ENCODE peak calls at places on chromosome 6, in four cellular contexts. N, H, K and T are unnamed samples.

GRCh38 chr6:133341607-133342158 is 100.5 kb downstream of the EYA4 start:
- DNase-seq in N (peak; percentile 87), H (peak; percentile 11), K (no peak), T (no peak)

GRCh38 chr6:73710470-73710869 is 14.5 kb downstream of the CD109 start:
- DNase-seq in N (peak; percentile 71), H (peak; percentile 65), K (peak; percentile 93), T (peak; percentile 53)

GRCh38 chr6:21767891-21768659 is 174.5 kb downstream of the SOX4 start:
- DNase-seq in N (peak; percentile 87), H (peak; percentile 58), K (peak; percentile 59), T (no peak)

GRCh38 chr6:85690071-85690470 is 47.4 kb upstream of the SYNCRIP start:
- DNase-seq in N (no peak), H (no peak), K (no peak), T (no peak)

GRCh38 chr6:1738682-1739081 is 129.0 kb downstream of the FOXC1 start:
- DNase-seq in N (peak; percentile 3), H (no peak), K (no peak), T (no peak)

GRCh38 chr6:100801036-100801435 is 80.1 kb downstream of the ASCC3 start:
- DNase-seq in N (no peak), H (no peak), K (no peak), T (no peak)

GRCh38 chr6:55778704-55779103 is 96.7 kb downstream of the BMP5 start:
- DNase-seq in N (no peak), H (no peak), K (no peak), T (no peak)

GRCh38 chr6:160464744-160465143 is 116.6 kb downstream of the SLC22A3 start:
- DNase-seq in N (no peak), H (no peak), K (no peak), T (no peak)

GRCh38 chr6:112308476-112308875 is 38.7 kb upstream of the RFPL4B start:
- DNase-seq in N (no peak), H (no peak), K (no peak), T (no peak)

GRCh38 chr6:16754864-16755263 is 6.4 kb downstream of the ATXN1 start:
- DNase-seq in N (no peak), H (no peak), K (no peak), T (no peak)

GRCh38 chr6:18141805-18142590 is 12.9 kb downstream of the TPMT start:
- DNase-seq in N (no peak), H (no peak), K (no peak), T (no peak)

GRCh38 chr6:163620670-163621330 is 206.3 kb downstream of the QKI start:
- DNase-seq in N (no peak), H (no peak), K (no peak), T (no peak)

GRCh38 chr6:2730353-2730752 is 20.4 kb downstream of the MYLK4 start:
- DNase-seq in N (no peak), H (no peak), K (no peak), T (no peak)

GRCh38 chr6:33727932-33728331 is 16.4 kb upstream of the UQCC2 start:
- DNase-seq in N (no peak), H (no peak), K (no peak), T (no peak)

GRCh38 chr6:57040011-57040410 is 6.5 kb upstream of the KIAA1586 start:
- DNase-seq in N (no peak), H (no peak), K (no peak), T (no peak)

GRCh38 chr6:157263881-157264397 is 59.4 kb downstream of the TMEM242 start:
- DNase-seq in N (no peak), H (no peak), K (no peak), T (no peak)

GRCh38 chr6:149015877-149016525 is 269.2 kb downstream of the UST start:
- DNase-seq in N (no peak), H (no peak), K (no peak), T (no peak)

GRCh38 chr6:19805146-19805515 is 32.0 kb upstream of the ID4 start:
- DNase-seq in N (peak; percentile 35), H (no peak), K (no peak), T (no peak)

GRCh38 chr6:722608-723007 is 29.7 kb upstream of the EXOC2 start:
- DNase-seq in N (peak; percentile 31), H (peak; percentile 80), K (no peak), T (no peak)

GRCh38 chr6:167974644-167975344 is 22.7 kb upstream of the KIF25 start:
- DNase-seq in N (peak; percentile 60), H (no peak), K (no peak), T (no peak)

GRCh38 chr6:105645166-105645565 is 242.3 kb upstream of the PREP start:
- DNase-seq in N (no peak), H (no peak), K (no peak), T (no peak)

GRCh38 chr6:105644073-105644489 is 241.2 kb upstream of the PREP start:
- DNase-seq in N (no peak), H (no peak), K (no peak), T (no peak)

GRCh38 chr6:105645958-105646357 is 243.1 kb upstream of the PREP start:
- DNase-seq in N (no peak), H (no peak), K (no peak), T (no peak)

GRCh38 chr6:105648276-105648675 is 245.4 kb upstream of the PREP start:
- DNase-seq in N (no peak), H (no peak), K (no peak), T (no peak)

DNA sequence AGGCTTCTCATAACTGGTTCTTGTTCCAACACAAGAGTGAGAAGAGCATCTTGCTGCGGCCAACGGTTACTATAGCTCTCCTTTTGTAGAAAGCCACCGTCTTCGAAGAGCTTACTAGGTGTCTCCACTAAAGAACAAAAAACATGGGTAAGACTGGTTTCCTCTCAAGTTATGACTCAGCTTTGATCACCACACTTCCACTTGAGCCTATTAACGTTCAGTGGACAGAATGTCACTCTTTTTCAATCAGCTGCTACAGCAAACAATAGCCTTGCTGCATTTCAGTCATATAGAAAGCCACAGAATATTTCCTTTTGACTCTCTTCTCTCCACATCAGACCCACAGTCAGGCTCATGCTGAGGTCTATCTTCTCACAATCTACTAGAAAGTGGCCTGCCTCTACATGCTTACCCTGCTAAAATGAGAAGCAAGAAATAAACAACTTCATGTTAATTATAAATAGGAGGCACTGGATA is 243.5 kb upstream of the PREP start:
- DNase-seq in N (peak; percentile 41), H (no peak), K (peak; percentile 68), T (no peak)
- TF ChIP-seq CTCF in N (no peak), H (no peak), K (no peak), T (no peak)

DNA sequence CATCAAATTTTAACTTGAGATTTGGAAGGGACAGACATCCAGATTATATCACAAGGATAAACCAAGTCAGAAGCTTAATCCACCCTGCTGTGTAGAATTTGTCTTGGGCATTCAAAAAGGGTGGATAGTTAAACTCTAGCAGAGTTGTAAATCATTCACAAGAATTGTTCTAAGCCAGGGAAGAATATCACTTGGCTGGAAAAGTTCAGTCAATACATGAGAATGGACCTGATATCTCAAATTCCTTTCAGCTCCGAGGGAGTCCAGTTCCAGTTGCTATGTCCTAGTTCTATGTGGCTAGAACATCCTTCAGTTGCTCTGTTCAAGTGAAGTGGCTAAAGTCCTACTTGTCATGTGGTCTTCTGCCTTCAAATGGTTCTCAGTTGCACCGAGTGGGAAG is 351.8 kb upstream of the JARID2 start:
- DNase-seq in N (no peak), H (no peak), K (no peak), T (peak; percentile 6)
- H3K4me3 ChIP-seq in N (no peak overlapping the region), H (no peak overlapping the region), K (no peak overlapping the region), T (no peak overlapping the region)

DNA sequence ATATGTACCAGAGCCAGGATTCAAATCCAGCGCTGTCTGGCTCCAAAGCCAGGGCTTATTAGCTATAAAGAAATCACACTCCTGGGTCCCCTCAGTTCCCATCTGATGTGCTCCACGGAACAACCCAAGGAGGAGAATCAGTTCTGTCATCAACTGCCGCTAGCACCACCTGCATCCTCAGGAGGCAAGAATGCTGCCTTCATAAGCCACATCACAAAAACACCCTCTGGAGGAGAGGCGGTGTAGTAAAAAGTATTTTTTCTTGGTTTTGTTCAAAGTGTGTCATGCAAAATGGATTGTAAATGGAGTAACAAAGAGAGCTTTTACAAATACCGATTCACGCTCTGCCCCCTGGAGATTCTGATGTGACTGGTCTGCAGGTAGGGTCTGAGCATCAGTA is 57.1 kb downstream of the TNFRSF21 start:
- DNase-seq in N (no peak), H (no peak), K (no peak), T (no peak)
- TF ChIP-seq CTCF in N (no peak), H (no peak), K (no peak), T (no peak)

GRCh38 chr6:121504227-121504626 is 68.8 kb downstream of the GJA1 start:
- DNase-seq in N (peak; percentile 96), H (no peak), K (peak; percentile 80), T (peak; percentile 90)

GRCh38 chr6:121503633-121504032 is 68.2 kb downstream of the GJA1 start:
- DNase-seq in N (peak; percentile 61), H (no peak), K (no peak), T (no peak)

GRCh38 chr6:121505284-121505683 is 69.8 kb downstream of the GJA1 start:
- DNase-seq in N (no peak), H (no peak), K (no peak), T (no peak)

GRCh38 chr6:121510568-121511177 is 75.2 kb downstream of the GJA1 start:
- DNase-seq in N (peak; percentile 68), H (no peak), K (peak; percentile 60), T (no peak)

DNA sequence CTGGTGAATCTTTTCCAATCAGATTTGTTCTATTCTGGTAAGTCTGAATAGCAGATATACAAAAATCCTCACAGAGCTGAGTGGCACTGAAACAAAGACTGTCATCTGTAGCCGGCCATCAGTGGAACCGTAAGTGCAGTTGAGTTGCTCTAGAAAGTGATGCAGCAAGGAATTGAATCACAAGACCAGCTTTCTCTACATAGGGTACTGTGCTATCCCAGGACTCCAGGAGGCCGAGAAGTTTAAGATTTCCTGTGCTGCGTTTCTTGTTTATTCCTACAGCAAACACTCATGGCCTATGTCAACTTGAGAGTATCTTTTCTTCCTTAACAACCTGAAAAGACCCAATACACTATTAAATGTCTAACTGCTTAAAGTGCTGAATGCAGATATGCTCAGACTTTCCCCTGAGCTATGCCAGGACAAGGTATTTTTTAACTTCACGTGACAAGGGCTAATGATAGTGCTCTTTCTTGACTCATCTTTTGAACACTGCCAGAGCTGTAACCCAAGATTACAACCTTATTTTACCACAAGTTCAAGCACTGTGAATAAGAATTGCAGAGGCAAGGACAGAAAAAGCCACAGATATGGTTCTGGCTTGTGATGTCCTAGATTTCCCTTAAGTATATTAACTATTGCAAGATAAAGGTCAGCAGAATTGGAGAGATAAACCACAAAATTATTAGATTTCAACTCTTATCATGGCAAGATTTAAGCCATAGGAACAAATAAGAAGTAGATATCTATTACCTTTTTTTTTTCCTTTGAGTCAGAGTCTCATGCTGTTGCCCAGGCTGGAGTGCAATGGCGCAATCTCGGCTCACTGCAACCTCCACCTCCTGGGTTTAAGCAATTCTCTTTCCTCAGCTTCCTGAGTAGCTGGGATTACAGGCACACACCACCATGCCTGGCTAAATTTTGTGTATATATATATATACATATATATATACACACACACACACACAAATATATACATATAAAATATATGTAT is 71.6 kb downstream of the GJA1 start:
- DNase-seq in N (peak; percentile 71), H (no peak), K (peak; percentile 68), T (peak; percentile 85)
- H3K4me3 ChIP-seq in N (no peak overlapping the region), H (no peak overlapping the region), K (no peak overlapping the region), T (no peak overlapping the region)

GRCh38 chr6:79946242-79946641 is 1.1 kb downstream of the ELOVL4 start:
- DNase-seq in N (peak; percentile 31), H (no peak), K (peak; percentile 11), T (no peak)
- TF ChIP-seq CTCF in N (peak; percentile 58), H (peak; percentile 63), K (peak; percentile 34), T (peak; percentile 38)

GRCh38 chr6:90611996-90612690 is 25.3 kb upstream of the MAP3K7 start:
- DNase-seq in N (no peak), H (no peak), K (no peak), T (no peak)
- H3K4me3 ChIP-seq in N (no peak overlapping the region), H (no peak overlapping the region), K (no peak overlapping the region), T (no peak overlapping the region)